ENCODE peak calls at places on chromosomes 12 and 14, in four cellular contexts. Y is heart left ventricle, G is Right ventricle myocardium superior, W is neuronal stem cell. H is an unnamed sample.

GRCh38 chr12:114405449-114406271 is at the start of gene TBX5:
- DNase-seq in G (peak; percentile 50), W (peak; percentile 42), Y (peak; percentile 61), H (no peak)

GRCh38 chr12:69874606-69875005 is 49.6 kb downstream of the MYRFL start:
- DNase-seq in Y (no peak), W (no peak), G (no peak), H (no peak)

GRCh38 chr12:105705765-105706164 is 375.3 kb downstream of the C12orf75 start:
- DNase-seq in Y (peak; percentile 32), W (peak; percentile 64), G (no peak), H (no peak)

GRCh38 chr14:100783630-100784321 is 42.1 kb upstream of the MEG3 start:
- DNase-seq in W (peak; percentile 75), G (peak; percentile 31), Y (peak; percentile 5), H (no peak)

GRCh38 chr12:32437095-32437515 is 37.7 kb downstream of the FGD4 start:
- DNase-seq in W (no peak), G (no peak), Y (no peak), H (peak; percentile 81)

GRCh38 chr12:123384994-123385376 is 1.1 kb downstream of the KMT5A start:
- DNase-seq in G (no peak), Y (no peak), W (no peak), H (no peak)

GRCh38 chr14:70755655-70756054 is 53.7 kb downstream of the MAP3K9 start:
- DNase-seq in W (no peak), G (no peak), Y (no peak), H (peak; percentile 75)

GRCh38 chr12:27822076-27822712 is 42.2 kb upstream of the MANSC4 start:
- DNase-seq in W (no peak), G (no peak), Y (no peak), H (peak; percentile 76)

GRCh38 chr14:69685217-69685616 is 73.8 kb downstream of the SUSD6 start:
- DNase-seq in G (no peak), W (no peak), Y (no peak), H (peak; percentile 93)

GRCh38 chr12:100868487-100868886 is 73.9 kb downstream of the ANO4 start:
- DNase-seq in W (no peak), G (no peak), Y (no peak), H (no peak)

GRCh38 chr12:65603428-65604351 is 220.6 kb upstream of the HMGA2 start:
- DNase-seq in G (no peak), Y (peak; percentile 48), W (no peak), H (no peak)

GRCh38 chr12:85280984-85281946 is 1.2 kb downstream of the ALX1 start:
- DNase-seq in Y (no peak), W (peak; percentile 9), G (no peak), H (no peak)

GRCh38 chr12:115466076-115466475 is 782.1 kb upstream of the TBX3 start:
- DNase-seq in G (no peak), W (no peak), Y (no peak), H (no peak)

GRCh38 chr14:37721976-37722659 is 126.7 kb downstream of the TTC6 start:
- DNase-seq in Y (no peak), G (no peak), W (no peak), H (no peak)

GRCh38 chr12:48121522-48121921 is 2.4 kb downstream of the PFKM start:
- DNase-seq in Y (no peak), W (peak; percentile 85), G (no peak), H (no peak)

GRCh38 chr12:108839011-108839889 is 18.1 kb downstream of the SSH1 start:
- DNase-seq in Y (peak; percentile 64), G (peak; percentile 68), W (no peak), H (no peak)

GRCh38 chr12:14252697-14253096 is 112.8 kb upstream of the ATF7IP start:
- DNase-seq in Y (no peak), W (no peak), G (no peak), H (no peak)

H was measured in keratinocyte.